ENCODE peak calls at places on chromosomes 11 and 22, in eight cellular contexts. J is IMR-90, X is OCI-LY7, M is psoas muscle, H is prostate gland, D is breast epithelium, O is body of pancreas, G is colonic mucosa. C is an unnamed sample.

GRCh38 chr22:36452473-36453265 is 28.8 kb downstream of the TXN2 start:
- DNase-seq in O (no peak), M (no peak), J (no peak), D (no peak), X (peak; percentile 19), G (no peak), H (no peak), C (no peak)

GRCh38 chr11:72901374-72901773 is 87.2 kb downstream of the ATG16L2 start:
- DNase-seq in X (no peak), M (no peak), H (no peak), D (no peak), G (no peak), J (no peak), O (no peak), C (no peak)

GRCh38 chr11:19437760-19438159 is 197.0 kb upstream of the E2F8 start:
- DNase-seq in D (no peak), J (peak; percentile 89), G (no peak), H (no peak), X (no peak), O (no peak), M (no peak), C (no peak)

GRCh38 chr11:35526370-35526792 is 965 bp upstream of the PAMR1 start:
- DNase-seq in M (no peak), H (no peak), G (no peak), O (no peak), X (no peak), D (no peak), J (peak; percentile 65), C (no peak)

GRCh38 chr11:15629690-15630321 is 515.1 kb downstream of the INSC start:
- DNase-seq in M (no peak), J (no peak), H (no peak), X (peak; percentile 11), G (peak; percentile 65), O (peak; percentile 55), D (no peak), C (peak; percentile 35)

GRCh38 chr22:20808844-20809243 is 34.9 kb downstream of the SERPIND1 start:
- DNase-seq in O (no peak), H (no peak), J (no peak), D (no peak), M (no peak), G (no peak), X (peak; percentile 14), C (no peak)

GRCh38 chr11:119533931-119534694 is 111.1 kb upstream of the THY1 start:
- DNase-seq in M (peak; percentile 81), J (peak; percentile 23), D (peak; percentile 76), X (peak; percentile 48), O (peak; percentile 80), H (peak; percentile 53), G (peak; percentile 73), C (peak; percentile 73)

GRCh38 chr11:113690619-113691569 is 15.2 kb downstream of the TMPRSS5 start:
- DNase-seq in G (peak; percentile 73), D (no peak), O (no peak), M (peak; percentile 68), H (no peak), X (peak; percentile 19), J (peak; percentile 32), C (no peak)

GRCh38 chr11:83601201-83601992 is 315.2 kb upstream of the CCDC90B start:
- DNase-seq in G (no peak), J (no peak), M (no peak), O (no peak), D (no peak), H (no peak), X (no peak), C (no peak)

GRCh38 chr11:42521994-42522393 is 789.8 kb upstream of the API5 start:
- DNase-seq in G (no peak), D (no peak), M (no peak), X (no peak), J (no peak), H (no peak), O (no peak), C (no peak)

GRCh38 chr22:28129319-28129962 is 210.4 kb upstream of the PITPNB start:
- DNase-seq in H (no peak), M (no peak), X (no peak), O (no peak), D (no peak), J (no peak), G (no peak), C (no peak)

GRCh38 chr11:71164621-71165020 is 87.8 kb downstream of the SHANK2 start:
- DNase-seq in O (no peak), D (no peak), M (no peak), X (no peak), G (no peak), J (no peak), H (no peak), C (no peak)

GRCh38 chr11:267491-267994 is 10.7 kb upstream of the NLRP6 start:
- DNase-seq in X (peak; percentile 73), J (no peak), O (no peak), D (no peak), H (peak; percentile 46), G (peak; percentile 56), M (peak; percentile 51), C (peak; percentile 52)

GRCh38 chr22:50699001-50699753 is 26.6 kb downstream of the SHANK3 start:
- DNase-seq in J (no peak), H (no peak), M (peak; percentile 42), X (no peak), G (no peak), O (no peak), D (no peak), C (peak; percentile 13)

GRCh38 chr22:21642584-21643448 is 714 bp downstream of the SDF2L1 start:
- DNase-seq in H (no peak), O (peak; percentile 65), J (peak; percentile 44), M (peak; percentile 65), X (peak; percentile 84), G (peak; percentile 78), D (no peak), C (no peak)

GRCh38 chr11:12560861-12561260 is 113.4 kb upstream of the TEAD1 start:
- DNase-seq in H (no peak), X (no peak), O (no peak), G (no peak), J (no peak), D (no peak), M (no peak), C (no peak)

GRCh38 chr11:43366597-43367121 is 7.9 kb downstream of the TTC17 start:
- DNase-seq in D (no peak), M (no peak), O (no peak), H (no peak), G (no peak), X (no peak), J (peak; percentile 84), C (no peak)

GRCh38 chr11:10293423-10294288 is at the start of gene SBF2:
- DNase-seq in O (peak; percentile 80), D (peak; percentile 67), H (peak; percentile 81), X (peak; percentile 87), G (peak; percentile 85), M (peak; percentile 93), J (peak; percentile 96), C (peak; percentile 86)

GRCh38 chr22:42695294-42695693 is 25.4 kb downstream of the A4GALT start:
- DNase-seq in D (no peak), H (no peak), J (no peak), O (no peak), M (peak; percentile 87), G (no peak), X (no peak), C (peak; percentile 64)

GRCh38 chr11:2885017-2885675 is 429 bp downstream of the CDKN1C start:
- DNase-seq in O (peak; percentile 54), D (no peak), M (peak; percentile 77), X (no peak), G (peak; percentile 65), H (peak; percentile 58), J (peak; percentile 36), C (peak; percentile 63)
- TF ChIP-seq CTCF in O (peak; percentile 6), D (no peak), M (peak; percentile 26), X (no peak), G (no peak), H (peak; percentile 39), J (peak; percentile 50), C (peak; percentile 42)

GRCh38 chr11:3155691-3156258 is 9.3 kb downstream of the OSBPL5 start:
- DNase-seq in D (no peak), O (no peak), M (peak; percentile 46), J (no peak), G (no peak), H (no peak), X (no peak), C (peak; percentile 20)

GRCh38 chr11:3156661-3157311 is 8.3 kb downstream of the OSBPL5 start:
- DNase-seq in H (no peak), G (no peak), O (no peak), D (no peak), M (peak; percentile 44), X (peak; percentile 80), J (no peak), C (peak; percentile 13)

GRCh38 chr11:3155216-3155615 is 9.9 kb downstream of the OSBPL5 start:
- DNase-seq in O (no peak), H (no peak), J (no peak), X (no peak), G (no peak), M (peak; percentile 49), D (no peak), C (peak; percentile 16)

GRCh38 chr11:3157381-3158130 is 7.6 kb downstream of the OSBPL5 start:
- DNase-seq in H (peak; percentile 62), J (no peak), D (no peak), G (no peak), O (no peak), M (peak; percentile 55), X (peak; percentile 45), C (peak; percentile 14)

GRCh38 chr11:3156282-3156660 is 8.8 kb downstream of the OSBPL5 start:
- DNase-seq in O (no peak), G (no peak), J (no peak), H (no peak), X (no peak), D (no peak), M (peak; percentile 44), C (peak; percentile 19)
- H3K4me1 ChIP-seq in O (peaks cover 34% of the 10 kb centered on the region), G (peaks cover 17% of the 10 kb centered on the region), J (peaks cover 55% of the 10 kb centered on the region), H (peaks cover 19% of the 10 kb centered on the region), X (peaks cover 12% of the 10 kb centered on the region), D (peaks cover 41% of the 10 kb centered on the region), M (peaks cover 59% of the 10 kb centered on the region), C (peaks cover 95% of the 10 kb centered on the region)

GRCh38 chr22:37982151-37982838 is 2.1 kb downstream of the SOX10 start:
- DNase-seq in O (no peak), H (no peak), M (no peak), D (no peak), J (no peak), X (no peak), G (peak; percentile 22), C (no peak)

GRCh38 chr22:37983860-37984791 is at the start of gene SOX10:
- DNase-seq in H (no peak), D (no peak), X (no peak), O (no peak), M (no peak), J (no peak), G (no peak), C (no peak)

GRCh38 chr22:37985050-37985585 is 763 bp upstream of the SOX10 start:
- DNase-seq in D (no peak), H (no peak), M (no peak), X (no peak), G (no peak), J (no peak), O (no peak), C (no peak)

GRCh38 chr22:37981282-37982011 is 2.9 kb downstream of the SOX10 start:
- DNase-seq in H (no peak), O (no peak), G (peak; percentile 53), D (no peak), X (no peak), M (no peak), J (no peak), C (no peak)

GRCh38 chr22:37982938-37983859 is 1.2 kb downstream of the SOX10 start:
- DNase-seq in X (no peak), D (no peak), M (no peak), J (no peak), G (no peak), H (no peak), O (no peak), C (no peak)
- TF ChIP-seq CTCF in X (peak; percentile 60), D (peak; percentile 77), M (no peak), J (peak; percentile 17), G (no peak), H (no peak), O (no peak), C (peak; percentile 30)

GRCh38 chr11:125215951-125216350 is 51.4 kb downstream of the PKNOX2 start:
- DNase-seq in J (no peak), O (no peak), D (no peak), H (no peak), G (no peak), M (no peak), X (no peak), C (no peak)
- H3K4me1 ChIP-seq in J (peaks cover 1% of the 10 kb centered on the region), O (peaks cover 9% of the 10 kb centered on the region), D (no peaks in the 10 kb centered on the region), H (peaks cover 6% of the 10 kb centered on the region), G (no peaks in the 10 kb centered on the region), M (peaks cover 31% of the 10 kb centered on the region), X (no peaks in the 10 kb centered on the region), C (peaks cover 36% of the 10 kb centered on the region)

C was measured in left ventricle myocardium inferior.